ENCODE peak calls at places on chromosomes 16 and 17, in ten cellular contexts. X is non-pigmented ciliary epithelial cell, R is memory B cell, L is IMR-90, C is H4, G is GOT3, U is T-helper 17 cell, K is aorta, Y is right cardiac atrium, J is glutamatergic neuron. H is an unnamed sample.

GRCh38 chr17:57604771-57605733 is 140.0 kb downstream of the CCDC182 start:
- DNase-seq in X (no peak), R (peak), L (peak), C (no peak), G (no peak), U (no peak), K (peak), Y (peak), J (peak), H (no peak)

GRCh38 chr16:27429330-27429871 is 27.4 kb downstream of the IL21R start:
- DNase-seq in X (no peak), R (no peak), L (no peak), C (no peak), G (no peak), U (no peak), K (no peak), Y (no peak), J (no peak), H (no peak)

GRCh38 chr17:50584116-50584515 is 23.6 kb downstream of the CACNA1G start:
- DNase-seq in X (no peak), R (no peak), L (no peak), C (no peak), G (no peak), U (no peak), K (no peak), Y (no peak), J (no peak), H (no peak)

GRCh38 chr17:31418773-31419350 is 27.4 kb downstream of the RAB11FIP4 start:
- DNase-seq in X (no peak), R (no peak), L (no peak), C (no peak), G (no peak), U (no peak), K (no peak), Y (no peak), J (no peak), H (no peak)

GRCh38 chr17:60947100-60947499 is 269.4 kb downstream of the BCAS3 start:
- DNase-seq in X (no peak), R (no peak), L (peak), C (no peak), G (no peak), U (no peak), K (no peak), Y (no peak), J (no peak), H (no peak)

GRCh38 chr17:29793501-29793900 is 136.5 kb downstream of the SSH2 start:
- DNase-seq in X (no peak), R (no peak), L (no peak), C (no peak), G (no peak), U (no peak), K (no peak), Y (no peak), J (no peak), H (no peak)

GRCh38 chr17:27407916-27408846 is 48.1 kb upstream of the KSR1 start:
- DNase-seq in X (peak), R (no peak), L (peak), C (peak), G (no peak), U (no peak), K (no peak), Y (no peak), J (no peak), H (no peak)

GRCh38 chr17:70622382-70623260 is 453.3 kb downstream of the KCNJ2 start:
- DNase-seq in X (no peak), R (no peak), L (peak), C (peak), G (no peak), U (no peak), K (no peak), Y (peak), J (peak), H (no peak)

GRCh38 chr17:45791935-45792334 is 7.8 kb downstream of the CRHR1 start:
- DNase-seq in X (no peak), R (no peak), L (no peak), C (no peak), G (no peak), U (no peak), K (peak), Y (no peak), J (no peak), H (no peak)

GRCh38 chr17:62965149-62965648 is 836 bp upstream of the TANC2 start:
- DNase-seq in X (no peak), R (no peak), L (peak), C (no peak), G (no peak), U (no peak), K (no peak), Y (no peak), J (no peak), H (no peak)

GRCh38 chr16:17370233-17371013 is 100.3 kb downstream of the XYLT1 start:
- DNase-seq in X (no peak), R (no peak), L (peak), C (no peak), G (no peak), U (no peak), K (no peak), Y (no peak), J (no peak), H (no peak)

GRCh38 chr17:2392252-2393183 is 8.3 kb downstream of the MNT start:
- DNase-seq in X (peak), R (peak), L (peak), C (peak), G (peak), U (peak), K (peak), Y (peak), J (peak), H (peak)

GRCh38 chr17:41619162-41619933 is 5.0 kb downstream of the KRT17 start:
- DNase-seq in X (no peak), R (no peak), L (no peak), C (no peak), G (no peak), U (no peak), K (peak), Y (no peak), J (peak), H (no peak)

GRCh38 chr16:49181812-49182211 is 99.8 kb downstream of the CBLN1 start:
- DNase-seq in X (no peak), R (no peak), L (no peak), C (no peak), G (no peak), U (no peak), K (no peak), Y (no peak), J (no peak), H (no peak)

GRCh38 chr17:79370126-79370525 is 240.7 kb downstream of the RBFOX3 start:
- DNase-seq in X (no peak), R (no peak), L (no peak), C (no peak), G (no peak), U (no peak), K (no peak), Y (no peak), J (no peak), H (no peak)

GRCh38 chr17:17119533-17119932 is 77.3 kb downstream of the MPRIP start:
- DNase-seq in X (no peak), R (no peak), L (peak), C (no peak), G (no peak), U (peak), K (no peak), Y (no peak), J (no peak), H (peak)

GRCh38 chr17:74527081-74527480 is 4.2 kb downstream of the CD300LB start:
- DNase-seq in X (no peak), R (no peak), L (no peak), C (no peak), G (no peak), U (no peak), K (no peak), Y (no peak), J (no peak), H (no peak)

GRCh38 chr17:38713456-38713855 is 8.4 kb downstream of the MLLT6 start:
- DNase-seq in X (no peak), R (no peak), L (no peak), C (no peak), G (no peak), U (no peak), K (no peak), Y (no peak), J (no peak), H (no peak)

GRCh38 chr17:50871369-50871768 is 5.2 kb upstream of the TOB1 start:
- DNase-seq in X (no peak), R (no peak), L (no peak), C (no peak), G (no peak), U (no peak), K (no peak), Y (no peak), J (no peak), H (peak)

GRCh38 chr17:30321314-30321713 is 12.5 kb downstream of the TMIGD1 start:
- DNase-seq in X (no peak), R (no peak), L (no peak), C (no peak), G (no peak), U (no peak), K (no peak), Y (no peak), J (no peak), H (no peak)

GRCh38 chr17:1947229-1947742 is 77.8 kb downstream of the RTN4RL1 start:
- DNase-seq in X (no peak), R (no peak), L (no peak), C (no peak), G (no peak), U (no peak), K (no peak), Y (peak), J (no peak), H (no peak)

GRCh38 chr16:30764086-30764485 is 2.0 kb downstream of the RNF40 start:
- DNase-seq in X (no peak), R (no peak), L (no peak), C (no peak), G (no peak), U (no peak), K (no peak), Y (no peak), J (no peak), H (no peak)

GRCh38 chr17:31224366-31224765 is 72.7 kb downstream of the OMG start:
- DNase-seq in X (no peak), R (no peak), L (no peak), C (no peak), G (no peak), U (no peak), K (no peak), Y (no peak), J (no peak), H (no peak)

GRCh38 chr17:45792437-45792836 is 8.3 kb downstream of the CRHR1 start:
- DNase-seq in X (no peak), R (no peak), L (no peak), C (no peak), G (no peak), U (no peak), K (no peak), Y (no peak), J (no peak), H (no peak)

GRCh38 chr17:57004944-57005579 is 27.1 kb downstream of the SCPEP1 start:
- DNase-seq in X (no peak), R (peak), L (no peak), C (no peak), G (no peak), U (no peak), K (no peak), Y (no peak), J (no peak), H (no peak)

GRCh38 chr16:86476956-86477530 is 33.3 kb upstream of the FOXF1 start:
- DNase-seq in X (no peak), R (no peak), L (no peak), C (no peak), G (no peak), U (no peak), K (no peak), Y (peak), J (no peak), H (no peak)

GRCh38 chr17:67995568-67996191 is 589 bp downstream of the C17orf58 start:
- DNase-seq in X (no peak), R (no peak), L (no peak), C (no peak), G (no peak), U (peak), K (peak), Y (peak), J (peak), H (no peak)

GRCh38 chr16:77307764-77308561 is 108.8 kb downstream of the SYCE1L start:
- DNase-seq in X (peak), R (no peak), L (peak), C (peak), G (no peak), U (no peak), K (no peak), Y (no peak), J (no peak), H (no peak)

GRCh38 chr16:10744370-10745030 is 858 bp downstream of the NUBP1 start:
- DNase-seq in X (no peak), R (no peak), L (peak), C (peak), G (no peak), U (no peak), K (peak), Y (no peak), J (peak), H (no peak)

GRCh38 chr16:71622088-71622487 is 3.9 kb upstream of the MARVELD3 start:
- DNase-seq in X (no peak), R (no peak), L (no peak), C (no peak), G (no peak), U (no peak), K (no peak), Y (no peak), J (no peak), H (no peak)

GRCh38 chr17:58328195-58329034 is at the start of gene TSPOAP1:
- DNase-seq in X (no peak), R (no peak), L (no peak), C (no peak), G (no peak), U (no peak), K (peak), Y (no peak), J (peak), H (peak)

GRCh38 chr17:15453246-15453645 is 14.2 kb downstream of the CDRT4 start:
- DNase-seq in X (no peak), R (no peak), L (peak), C (no peak), G (no peak), U (no peak), K (no peak), Y (no peak), J (no peak), H (no peak)

GRCh38 chr16:30609002-30609927 is 924 bp downstream of the ZNF689 start:
- DNase-seq in X (no peak), R (peak), L (peak), C (no peak), G (no peak), U (peak), K (peak), Y (peak), J (peak), H (no peak)

GRCh38 chr16:11181889-11182279 is 74.1 kb downstream of the SOCS1 start:
- DNase-seq in X (no peak), R (peak), L (peak), C (no peak), G (no peak), U (no peak), K (no peak), Y (no peak), J (no peak), H (no peak)

GRCh38 chr17:2366747-2367494 is 29.6 kb downstream of the SGSM2 start:
- DNase-seq in X (no peak), R (no peak), L (no peak), C (no peak), G (no peak), U (no peak), K (peak), Y (no peak), J (peak), H (no peak)

GRCh38 chr17:80082403-80083135 is 18.8 kb upstream of the GAA start:
- DNase-seq in X (peak), R (peak), L (peak), C (peak), G (no peak), U (no peak), K (no peak), Y (peak), J (peak), H (peak)

GRCh38 chr17:35312790-35313711 is 60.4 kb downstream of the SLFN11 start:
- DNase-seq in X (peak), R (peak), L (peak), C (peak), G (no peak), U (peak), K (no peak), Y (peak), J (peak), H (peak)

GRCh38 chr16:89293276-89294143 is 76.0 kb downstream of the ZNF778 start:
- DNase-seq in X (no peak), R (no peak), L (peak), C (no peak), G (no peak), U (no peak), K (no peak), Y (no peak), J (no peak), H (no peak)